ENCODE peak calls at places on chromosome 17, in eight cellular contexts. One of them, this sample, is unnamed.

GRCh38 chr17:35766489-35766877 is 5.8 kb downstream of the C17orf50 start:
- DNase-seq in cardiac fibroblast: no peak
- DNase-seq in HFFc6: no peak
- DNase-seq in tibial nerve: no peak
- DNase-seq in breast epithelium: no peak
- DNase-seq in AG09319: no peak
- DNase-seq in GM13977: no peak
- DNase-seq in AG04450: no peak
- DNase-seq in this sample: no peak

GRCh38 chr17:34171245-34171818 is 83.8 kb upstream of the CCL2 start:
- DNase-seq in cardiac fibroblast: peak; percentile 76
- DNase-seq in HFFc6: peak; percentile 57
- DNase-seq in tibial nerve: peak; percentile 52
- DNase-seq in breast epithelium: peak; percentile 59
- DNase-seq in AG09319: peak; percentile 14
- DNase-seq in GM13977: peak; percentile 63
- DNase-seq in AG04450: no peak
- DNase-seq in this sample: no peak

GRCh38 chr17:3935140-3935542 is 18.9 kb upstream of the P2RX1 start:
- DNase-seq in cardiac fibroblast: peak; percentile 78
- DNase-seq in HFFc6: peak; percentile 45
- DNase-seq in tibial nerve: no peak
- DNase-seq in breast epithelium: peak; percentile 78
- DNase-seq in AG09319: no peak
- DNase-seq in GM13977: peak; percentile 67
- DNase-seq in AG04450: peak; percentile 37
- DNase-seq in this sample: no peak

GRCh38 chr17:41575336-41575735 is 3.5 kb upstream of the KRT9 start:
- DNase-seq in cardiac fibroblast: no peak
- DNase-seq in HFFc6: no peak
- DNase-seq in tibial nerve: no peak
- DNase-seq in breast epithelium: no peak
- DNase-seq in AG09319: no peak
- DNase-seq in GM13977: no peak
- DNase-seq in AG04450: no peak
- DNase-seq in this sample: no peak

GRCh38 chr17:70447588-70447987 is 278.3 kb downstream of the KCNJ2 start:
- DNase-seq in cardiac fibroblast: no peak
- DNase-seq in HFFc6: no peak
- DNase-seq in tibial nerve: no peak
- DNase-seq in breast epithelium: no peak
- DNase-seq in AG09319: no peak
- DNase-seq in GM13977: no peak
- DNase-seq in AG04450: no peak
- DNase-seq in this sample: no peak

GRCh38 chr17:4230142-4230541 is 33.6 kb downstream of the ANKFY1 start:
- DNase-seq in cardiac fibroblast: peak; percentile 95
- DNase-seq in HFFc6: peak; percentile 94
- DNase-seq in tibial nerve: peak; percentile 15
- DNase-seq in breast epithelium: no peak
- DNase-seq in AG09319: peak; percentile 85
- DNase-seq in GM13977: no peak
- DNase-seq in AG04450: peak; percentile 93
- DNase-seq in this sample: no peak

GRCh38 chr17:77905266-77905665 is 53.2 kb upstream of the TNRC6C start:
- DNase-seq in cardiac fibroblast: no peak
- DNase-seq in HFFc6: no peak
- DNase-seq in tibial nerve: no peak
- DNase-seq in breast epithelium: no peak
- DNase-seq in AG09319: no peak
- DNase-seq in GM13977: no peak
- DNase-seq in AG04450: no peak
- DNase-seq in this sample: no peak

GRCh38 chr17:57862990-57863667 is 13.3 kb upstream of the MRPS23 start:
- DNase-seq in cardiac fibroblast: no peak
- DNase-seq in HFFc6: no peak
- DNase-seq in tibial nerve: no peak
- DNase-seq in breast epithelium: peak; percentile 36
- DNase-seq in AG09319: no peak
- DNase-seq in GM13977: peak; percentile 14
- DNase-seq in AG04450: no peak
- DNase-seq in this sample: no peak

GRCh38 chr17:34259151-34259550 is 4.1 kb downstream of the CCL2 start:
- DNase-seq in cardiac fibroblast: peak; percentile 69
- DNase-seq in HFFc6: peak; percentile 27
- DNase-seq in tibial nerve: no peak
- DNase-seq in breast epithelium: no peak
- DNase-seq in AG09319: no peak
- DNase-seq in GM13977: no peak
- DNase-seq in AG04450: no peak
- DNase-seq in this sample: no peak

GRCh38 chr17:83149761-83150251 is 70.4 kb downstream of the METRNL start:
- DNase-seq in cardiac fibroblast: no peak
- DNase-seq in HFFc6: peak; percentile 12
- DNase-seq in tibial nerve: no peak
- DNase-seq in breast epithelium: peak; percentile 35
- DNase-seq in AG09319: no peak
- DNase-seq in GM13977: no peak
- DNase-seq in AG04450: no peak
- DNase-seq in this sample: no peak

GRCh38 chr17:13922885-13923284 is 146.4 kb upstream of the COX10 start:
- DNase-seq in cardiac fibroblast: no peak
- DNase-seq in HFFc6: no peak
- DNase-seq in tibial nerve: no peak
- DNase-seq in breast epithelium: no peak
- DNase-seq in AG09319: no peak
- DNase-seq in GM13977: no peak
- DNase-seq in AG04450: no peak
- DNase-seq in this sample: no peak

GRCh38 chr17:82450357-82451106 is at the start of gene CYBC1:
- DNase-seq in cardiac fibroblast: peak; percentile 94
- DNase-seq in HFFc6: peak; percentile 80
- DNase-seq in tibial nerve: peak; percentile 84
- DNase-seq in breast epithelium: peak; percentile 92
- DNase-seq in AG09319: peak; percentile 89
- DNase-seq in GM13977: peak; percentile 93
- DNase-seq in AG04450: peak; percentile 84
- DNase-seq in this sample: peak; percentile 96

GRCh38 chr17:72806011-72806410 is 286.5 kb downstream of the SLC39A11 start:
- DNase-seq in cardiac fibroblast: no peak
- DNase-seq in HFFc6: no peak
- DNase-seq in tibial nerve: no peak
- DNase-seq in breast epithelium: no peak
- DNase-seq in AG09319: no peak
- DNase-seq in GM13977: no peak
- DNase-seq in AG04450: no peak
- DNase-seq in this sample: no peak

GRCh38 chr17:50440838-50441829 is 15.1 kb downstream of the ACSF2 start:
- DNase-seq in cardiac fibroblast: no peak
- DNase-seq in HFFc6: no peak
- DNase-seq in tibial nerve: no peak
- DNase-seq in breast epithelium: no peak
- DNase-seq in AG09319: no peak
- DNase-seq in GM13977: no peak
- DNase-seq in AG04450: no peak
- DNase-seq in this sample: no peak

GRCh38 chr17:65586899-65587298 is 25.5 kb upstream of the AXIN2 start:
- DNase-seq in cardiac fibroblast: no peak
- DNase-seq in HFFc6: no peak
- DNase-seq in tibial nerve: no peak
- DNase-seq in breast epithelium: no peak
- DNase-seq in AG09319: no peak
- DNase-seq in GM13977: no peak
- DNase-seq in AG04450: no peak
- DNase-seq in this sample: no peak

GRCh38 chr17:65587602-65588193 is 26.2 kb upstream of the AXIN2 start:
- DNase-seq in cardiac fibroblast: no peak
- DNase-seq in HFFc6: no peak
- DNase-seq in tibial nerve: no peak
- DNase-seq in breast epithelium: no peak
- DNase-seq in AG09319: no peak
- DNase-seq in GM13977: no peak
- DNase-seq in AG04450: no peak
- DNase-seq in this sample: no peak

GRCh38 chr17:65584604-65585521 is 23.4 kb upstream of the AXIN2 start:
- DNase-seq in cardiac fibroblast: peak; percentile 24
- DNase-seq in HFFc6: no peak
- DNase-seq in tibial nerve: no peak
- DNase-seq in breast epithelium: no peak
- DNase-seq in AG09319: no peak
- DNase-seq in GM13977: no peak
- DNase-seq in AG04450: no peak
- DNase-seq in this sample: no peak

GRCh38 chr17:65589321-65589720 is 27.9 kb upstream of the AXIN2 start:
- DNase-seq in cardiac fibroblast: no peak
- DNase-seq in HFFc6: no peak
- DNase-seq in tibial nerve: no peak
- DNase-seq in breast epithelium: no peak
- DNase-seq in AG09319: no peak
- DNase-seq in GM13977: no peak
- DNase-seq in AG04450: no peak
- DNase-seq in this sample: no peak

DNA sequence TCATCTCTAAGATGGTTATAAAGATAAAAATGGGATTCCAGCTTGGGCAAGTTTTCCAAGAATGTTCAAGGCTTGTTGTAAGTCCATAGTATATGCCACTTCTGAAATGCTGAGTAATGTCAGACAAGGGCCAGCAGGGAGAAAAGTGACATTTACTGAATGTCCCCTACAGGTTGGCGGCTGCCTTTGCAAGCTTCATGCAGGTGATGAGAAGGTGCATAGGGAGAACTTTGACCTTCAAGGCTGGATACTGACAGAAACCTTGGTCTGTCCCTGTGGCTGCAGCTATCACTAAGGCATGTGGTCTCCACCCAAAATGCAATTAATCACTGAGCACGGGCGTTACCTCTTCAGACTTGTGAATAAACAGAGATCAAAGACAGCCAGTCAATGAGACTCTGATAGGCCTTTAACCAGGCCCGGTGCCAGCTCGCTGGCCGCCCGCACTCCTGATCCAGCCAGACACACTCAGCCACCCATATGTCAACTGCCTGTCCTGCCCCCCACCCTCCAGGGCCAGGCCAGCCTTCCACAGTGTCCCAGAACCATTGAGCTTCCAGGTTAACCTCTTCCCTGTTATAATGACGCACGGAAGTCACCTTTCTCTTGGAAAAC is 26.9 kb upstream of the AXIN2 start:
- DNase-seq in cardiac fibroblast: no peak
- DNase-seq in HFFc6: no peak
- DNase-seq in tibial nerve: no peak
- DNase-seq in breast epithelium: no peak
- DNase-seq in AG09319: no peak
- DNase-seq in GM13977: no peak
- DNase-seq in AG04450: no peak
- DNase-seq in this sample: no peak
- TF ChIP-seq CTCF in cardiac fibroblast: no peak
- TF ChIP-seq CTCF in HFFc6: no peak
- TF ChIP-seq CTCF in tibial nerve: no peak
- TF ChIP-seq CTCF in breast epithelium: peak; percentile 12
- TF ChIP-seq CTCF in AG09319: no peak
- TF ChIP-seq CTCF in GM13977: no peak
- TF ChIP-seq CTCF in AG04450: no peak
- TF ChIP-seq CTCF in this sample: peak; percentile 41

DNA sequence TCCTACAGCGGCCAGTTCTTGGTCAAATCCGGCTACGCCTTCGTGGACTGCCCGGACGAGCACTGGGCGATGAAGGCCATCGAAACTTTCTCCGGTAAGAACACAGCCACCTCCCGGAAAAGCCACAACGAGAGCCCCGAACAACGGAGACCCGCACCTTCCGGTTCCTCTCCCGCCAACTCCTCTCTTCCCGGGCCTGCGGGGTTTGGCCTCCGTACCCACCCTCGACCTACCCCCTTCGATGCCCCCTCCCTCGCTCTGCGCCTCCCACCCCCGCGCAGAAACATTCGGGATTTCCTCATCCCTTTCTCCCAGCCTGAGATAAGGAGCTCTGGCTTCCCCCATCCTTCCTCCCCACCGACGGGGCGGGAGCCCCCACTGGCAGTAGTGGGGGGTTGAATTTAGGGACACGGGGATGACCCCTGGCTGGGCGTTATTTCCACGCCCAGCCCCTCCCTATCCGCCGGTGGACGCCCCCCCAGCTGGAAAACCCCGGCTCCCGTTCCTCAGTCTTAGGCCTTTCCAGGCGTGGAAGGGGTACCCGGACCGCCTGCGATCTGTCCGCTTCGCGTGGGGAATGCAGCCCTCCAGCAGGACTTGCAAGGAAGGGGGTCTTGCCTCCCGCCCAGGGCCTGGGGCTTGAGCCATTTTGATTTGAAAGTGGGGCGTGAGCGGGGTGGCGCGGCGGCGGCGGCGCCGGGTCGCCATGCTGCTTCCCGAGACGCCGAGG is 807 bp downstream of the IGF2BP1 start:
- DNase-seq in cardiac fibroblast: no peak
- DNase-seq in HFFc6: no peak
- DNase-seq in tibial nerve: no peak
- DNase-seq in breast epithelium: no peak
- DNase-seq in AG09319: no peak
- DNase-seq in GM13977: no peak
- DNase-seq in AG04450: no peak
- DNase-seq in this sample: peak; percentile 73
- TF ChIP-seq CTCF in cardiac fibroblast: no peak
- TF ChIP-seq CTCF in HFFc6: no peak
- TF ChIP-seq CTCF in tibial nerve: no peak
- TF ChIP-seq CTCF in breast epithelium: no peak
- TF ChIP-seq CTCF in AG09319: no peak
- TF ChIP-seq CTCF in GM13977: no peak
- TF ChIP-seq CTCF in AG04450: no peak
- TF ChIP-seq CTCF in this sample: no peak

GRCh38 chr17:2094891-2095535 is 40.1 kb downstream of the HIC1 start:
- DNase-seq in cardiac fibroblast: peak; percentile 78
- DNase-seq in HFFc6: no peak
- DNase-seq in tibial nerve: no peak
- DNase-seq in breast epithelium: peak; percentile 83
- DNase-seq in AG09319: no peak
- DNase-seq in GM13977: no peak
- DNase-seq in AG04450: no peak
- DNase-seq in this sample: no peak
- TF ChIP-seq CTCF in cardiac fibroblast: peak; percentile 81
- TF ChIP-seq CTCF in HFFc6: peak; percentile 60
- TF ChIP-seq CTCF in tibial nerve: peak; percentile 42
- TF ChIP-seq CTCF in breast epithelium: peak; percentile 83
- TF ChIP-seq CTCF in AG09319: peak; percentile 68
- TF ChIP-seq CTCF in GM13977: peak; percentile 61
- TF ChIP-seq CTCF in AG04450: peak; percentile 92
- TF ChIP-seq CTCF in this sample: peak; percentile 39

DNA sequence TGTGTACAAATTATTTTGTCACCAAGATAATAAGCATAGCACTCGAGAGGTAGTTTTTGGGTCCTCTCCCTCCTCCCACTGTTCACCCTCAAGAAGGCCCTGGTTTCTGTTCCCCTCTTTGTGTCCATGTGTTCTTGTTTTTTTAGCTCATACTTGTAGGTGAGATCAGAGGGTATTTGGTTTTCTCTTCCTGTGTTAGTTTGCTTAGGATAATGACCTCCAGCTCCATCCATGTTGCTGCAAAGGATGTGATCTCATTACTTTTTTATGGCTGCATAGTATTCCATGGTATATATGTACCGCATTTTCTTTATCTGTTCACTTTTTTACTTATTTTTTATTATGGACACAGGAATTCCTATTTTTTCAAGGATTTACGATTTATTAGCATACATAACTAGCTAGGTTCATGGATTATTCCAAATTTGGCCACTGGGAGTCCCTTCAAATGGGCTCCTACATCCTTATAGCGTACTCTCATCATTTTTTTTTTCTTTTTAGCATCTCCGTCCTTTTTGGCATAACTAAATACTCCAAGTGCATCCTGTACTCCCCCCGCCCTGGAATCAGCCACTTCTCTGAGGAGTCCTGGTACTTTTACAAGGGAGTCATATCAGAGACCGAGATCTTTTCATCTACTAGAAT is 7.3 kb downstream of the TADA2A start:
- DNase-seq in cardiac fibroblast: peak; percentile 25
- DNase-seq in HFFc6: peak; percentile 6
- DNase-seq in tibial nerve: no peak
- DNase-seq in breast epithelium: no peak
- DNase-seq in AG09319: no peak
- DNase-seq in GM13977: no peak
- DNase-seq in AG04450: no peak
- DNase-seq in this sample: no peak
- TF ChIP-seq CTCF in cardiac fibroblast: peak; percentile 39
- TF ChIP-seq CTCF in HFFc6: peak; percentile 69
- TF ChIP-seq CTCF in tibial nerve: no peak
- TF ChIP-seq CTCF in breast epithelium: no peak
- TF ChIP-seq CTCF in AG09319: peak; percentile 13
- TF ChIP-seq CTCF in GM13977: no peak
- TF ChIP-seq CTCF in AG04450: peak; percentile 42
- TF ChIP-seq CTCF in this sample: peak; percentile 64

This sample was measured in type B pancreatic cell.